ENCODE peak calls at places on chromosomes 5 and 9, in six cellular contexts. M is H1, F is neuronal stem cell, T is IMR-90, L is mesenchymal stem cell, Q is trophoblast cell. V is an unnamed sample.

GRCh38 chr5:72441094-72441723 is 66.0 kb downstream of the ZNF366 start:
- DNase-seq in M (no peak), T (peak), L (no peak), F (no peak), Q (no peak), V (no peak)

GRCh38 chr9:34956648-34957047 is 1.4 kb upstream of the PHF24 start:
- DNase-seq in T (no peak), L (no peak), M (no peak), Q (no peak), F (no peak), V (no peak)

GRCh38 chr5:168227973-168228615 is 63.4 kb upstream of the WWC1 start:
- DNase-seq in L (no peak), M (no peak), F (no peak), Q (peak), T (no peak), V (no peak)

GRCh38 chr5:15263406-15263805 is 236.6 kb upstream of the FBXL7 start:
- DNase-seq in T (no peak), L (no peak), Q (no peak), M (no peak), F (no peak), V (no peak)

GRCh38 chr5:111757582-111758283 is 739 bp upstream of the NREP start:
- DNase-seq in Q (peak), L (peak), T (peak), M (no peak), F (peak), V (peak)

GRCh38 chr9:99181621-99182020 is 40.1 kb downstream of the ALG2 start:
- DNase-seq in L (peak), F (no peak), T (peak), Q (peak), M (no peak), V (no peak)

GRCh38 chr9:41229408-41230401 is 40.6 kb upstream of the ZNG1F start:
- DNase-seq in Q (peak), T (peak), M (no peak), F (no peak), L (peak), V (peak)

GRCh38 chr5:146015001-146015400 is 78.6 kb downstream of the SH3RF2 start:
- DNase-seq in L (no peak), F (no peak), M (no peak), T (no peak), Q (no peak), V (no peak)

GRCh38 chr5:1808466-1808865 is 7.3 kb downstream of the NDUFS6 start:
- DNase-seq in M (no peak), Q (no peak), F (no peak), L (no peak), T (peak), V (no peak)

GRCh38 chr9:83451308-83451707 is 86.9 kb downstream of the FRMD3 start:
- DNase-seq in Q (peak), F (no peak), M (no peak), T (no peak), L (no peak), V (no peak)

GRCh38 chr5:142734904-142735190 is 35.3 kb upstream of the ARHGAP26 start:
- DNase-seq in M (no peak), F (no peak), Q (no peak), T (no peak), L (no peak), V (no peak)

GRCh38 chr5:135030123-135030517 is 3.9 kb downstream of the PITX1 start:
- DNase-seq in F (no peak), T (no peak), M (no peak), L (no peak), Q (no peak), V (no peak)

GRCh38 chr5:86757824-86758223 is 140.1 kb downstream of the COX7C start:
- DNase-seq in M (no peak), T (peak), L (peak), F (no peak), Q (peak), V (no peak)

GRCh38 chr9:38419216-38419615 is 5.0 kb downstream of the IGFBPL1 start:
- DNase-seq in T (no peak), F (no peak), Q (no peak), L (no peak), M (no peak), V (no peak)

DNA sequence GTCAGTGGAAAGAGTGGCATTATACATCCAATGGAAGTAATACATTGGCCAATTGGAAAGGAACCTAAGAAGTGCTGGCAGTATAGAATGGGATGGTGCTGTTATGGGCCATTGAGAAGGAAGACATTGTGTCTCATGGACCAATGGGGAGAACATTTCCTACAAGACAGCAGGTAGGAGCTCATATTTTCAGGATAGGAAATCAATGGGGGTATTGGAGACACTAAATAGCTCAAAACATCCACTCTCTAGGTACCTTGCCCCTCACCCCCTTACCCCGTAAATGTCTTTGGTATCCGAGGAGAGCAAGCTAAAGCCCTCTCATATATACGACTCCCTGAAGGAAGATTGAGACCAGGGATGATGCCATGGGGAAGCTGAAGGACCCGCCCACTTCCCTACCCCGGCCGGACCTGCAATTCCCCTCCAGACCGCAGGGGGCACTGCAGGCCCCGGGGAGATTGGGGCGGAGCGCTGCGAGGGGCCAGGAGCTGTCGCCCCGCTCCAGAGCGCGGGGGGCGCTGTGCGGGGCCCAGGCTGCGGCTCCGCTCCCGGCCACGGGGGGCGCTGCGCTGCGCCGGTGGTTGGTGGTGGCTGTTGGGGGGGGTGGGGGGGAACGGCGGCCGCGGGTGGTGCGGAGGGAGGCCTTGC is at the start of gene KDM3B:
- DNase-seq in L (peak), Q (peak), T (peak), M (peak), F (peak), V (peak)
- H2BK120ac ChIP-seq in L (peak), Q (peak), T (peak), M (peak), F (no peak), V (no peak)

DNA sequence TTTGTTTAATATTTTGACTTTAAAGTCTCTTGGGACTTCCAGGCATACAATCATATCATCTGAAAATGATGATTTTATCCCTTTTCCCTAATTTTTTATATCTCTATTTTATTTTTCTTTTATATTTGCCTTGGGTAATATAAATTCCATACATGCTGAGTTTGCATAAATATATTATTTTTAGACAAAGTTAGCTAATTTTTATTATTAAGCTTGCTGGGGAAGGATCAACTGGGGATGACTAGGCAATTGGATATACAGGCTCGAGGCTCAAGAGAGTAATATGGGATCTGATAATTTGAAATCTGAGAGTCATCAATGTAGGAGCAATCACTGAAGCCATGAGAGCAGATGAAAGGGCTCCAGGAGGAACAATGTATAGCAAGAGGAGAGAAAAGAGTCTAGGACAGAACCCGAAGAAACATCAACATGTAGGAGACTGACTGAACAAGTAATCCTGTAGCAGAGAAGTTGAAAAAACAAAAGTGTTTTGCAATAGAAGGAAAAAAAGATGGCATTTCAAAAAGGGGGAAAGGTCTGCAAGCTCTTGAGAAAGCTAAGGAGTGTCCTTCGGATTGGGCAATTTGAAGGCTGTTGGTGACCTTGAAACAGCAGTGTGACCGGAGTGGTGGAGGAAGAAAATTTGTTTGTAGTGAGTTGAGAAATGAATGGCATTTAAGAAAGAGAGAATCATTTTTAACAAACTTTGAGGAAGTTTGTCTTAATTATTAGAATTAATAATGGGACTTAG is 17.0 kb upstream of the RHOBTB3 start:
- DNase-seq in M (no peak), Q (peak), F (no peak), T (no peak), L (peak), V (no peak)
- H2AK5ac ChIP-seq in M (no peak), Q (no peak), F (no peak), T (no peak), L (no peak), V (no peak)

GRCh38 chr9:78032599-78033457 is 1.2 kb upstream of the GNAQ start:
- DNase-seq in F (no peak), T (no peak), Q (no peak), L (no peak), M (no peak), V (no peak)

GRCh38 chr9:78029601-78030552 is 1.7 kb downstream of the GNAQ start:
- DNase-seq in F (no peak), L (peak), M (no peak), Q (peak), T (peak), V (peak)

GRCh38 chr9:78030553-78031270 is 899 bp downstream of the GNAQ start:
- DNase-seq in F (peak), L (peak), T (peak), M (no peak), Q (peak), V (peak)

GRCh38 chr9:78031826-78032598 is 401 bp upstream of the GNAQ start:
- DNase-seq in Q (peak), M (peak), L (peak), T (peak), F (peak), V (peak)

DNA sequence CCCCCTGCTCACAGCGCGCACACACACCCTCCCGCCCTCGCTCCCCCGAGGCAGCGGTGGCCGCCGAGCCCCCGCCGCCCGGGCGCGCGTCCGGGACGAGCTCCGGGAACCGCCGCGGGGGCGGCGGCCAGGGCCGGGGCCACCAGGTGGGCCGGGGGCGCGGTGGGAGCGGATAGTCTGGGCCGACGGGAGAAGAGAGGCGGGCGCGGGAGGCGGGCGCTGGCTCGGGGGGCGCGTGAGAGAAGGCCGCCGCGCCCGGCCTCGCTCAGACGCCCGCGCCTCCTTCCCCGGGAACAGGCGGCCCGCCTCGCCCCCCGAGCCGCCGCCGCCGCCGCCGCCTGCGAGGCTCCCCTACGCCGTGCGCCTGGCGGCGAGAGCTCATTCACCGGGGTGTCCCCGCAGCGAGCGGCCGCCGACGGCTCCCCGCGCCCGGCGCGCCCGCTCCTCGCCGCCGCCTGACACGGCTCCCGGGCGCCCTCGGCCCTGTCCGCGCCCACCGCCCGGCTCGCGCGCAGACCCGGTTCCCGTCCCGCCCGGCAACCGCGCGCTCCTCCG is at the start of gene GNAQ:
- DNase-seq in T (peak), F (peak), Q (no peak), L (no peak), M (no peak), V (no peak)
- H2AFZ ChIP-seq in T (peak), F (peak), Q (peak), L (peak), M (peak), V (peak)

DNA sequence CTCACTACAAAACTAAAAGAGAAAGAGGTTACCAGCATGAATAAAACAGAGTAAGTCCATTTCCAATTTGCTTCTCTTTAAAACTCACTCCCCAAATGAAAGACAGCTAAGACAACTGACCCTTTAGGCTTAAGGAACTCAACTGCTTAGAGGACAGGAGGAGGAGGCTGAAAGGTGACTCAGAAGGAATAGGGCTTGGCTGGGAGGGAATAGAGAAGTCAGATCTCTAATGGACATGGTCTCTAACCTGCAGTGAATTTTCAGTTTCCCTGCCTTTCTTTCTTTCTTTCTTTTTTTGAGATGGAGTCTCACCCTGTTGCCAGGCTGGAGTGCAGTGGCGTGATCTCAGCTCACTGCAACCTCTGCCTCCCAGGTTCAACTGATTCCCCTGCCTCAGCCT is 261.8 kb upstream of the CLINT1 start:
- DNase-seq in L (no peak), Q (no peak), T (no peak), F (no peak), M (no peak), V (no peak)
- H2BK120ac ChIP-seq in L (no peak), Q (no peak), T (no peak), F (no peak), M (no peak), V (no peak)

V was measured in H9.